ENCODE peak calls at places on chromosomes 12 and 14, in ten cellular contexts. V, K, G, Z, E, Y, S, P, F and W are unnamed samples.

GRCh38 chr12:43880547-43880946 is 44.7 kb downstream of the TMEM117 start:
- DNase-seq in K (no peak), G (no peak), P (no peak), Y (no peak), E (no peak), Z (no peak), S (no peak), F (no peak), V (no peak), W (no peak)

GRCh38 chr14:79781882-79782281 is 429.4 kb downstream of the DIO2 start:
- DNase-seq in S (no peak), Y (no peak), F (peak), V (peak), E (no peak), G (no peak), K (no peak), P (no peak), Z (no peak), W (peak)

GRCh38 chr14:101104485-101104884 is 201.0 kb upstream of the RTL1 start:
- DNase-seq in G (no peak), K (peak), E (peak), Y (peak), F (no peak), S (no peak), V (no peak), P (no peak), Z (no peak), W (no peak)

GRCh38 chr12:53631721-53632120 is 5.5 kb upstream of the ATF7 start:
- DNase-seq in Z (no peak), P (no peak), G (no peak), F (no peak), V (no peak), K (no peak), E (no peak), Y (no peak), S (no peak), W (no peak)

GRCh38 chr12:114447274-114447716 is 41.4 kb upstream of the TBX5 start:
- DNase-seq in F (no peak), K (no peak), V (no peak), Z (no peak), P (no peak), Y (no peak), G (no peak), S (no peak), E (no peak), W (no peak)

GRCh38 chr14:74647061-74647833 is 35.2 kb upstream of the LTBP2 start:
- DNase-seq in G (no peak), Y (no peak), Z (no peak), E (no peak), F (no peak), S (no peak), P (peak), V (no peak), K (no peak), W (no peak)

GRCh38 chr12:53484686-53485567 is 14.3 kb downstream of the MAP3K12 start:
- DNase-seq in V (no peak), Z (no peak), F (no peak), Y (no peak), K (no peak), G (no peak), E (no peak), S (peak), P (no peak), W (no peak)

GRCh38 chr14:29321646-29322045 is 555.1 kb downstream of the FOXG1 start:
- DNase-seq in P (no peak), Z (no peak), K (no peak), S (no peak), F (peak), G (no peak), Y (no peak), E (no peak), V (peak), W (peak)

GRCh38 chr12:90024261-90024660 is 315.6 kb upstream of the ATP2B1 start:
- DNase-seq in F (peak), P (no peak), V (no peak), K (no peak), E (no peak), Y (no peak), Z (no peak), G (no peak), S (no peak), W (peak)

GRCh38 chr14:105096206-105096875 is 31.1 kb upstream of the GPR132 start:
- DNase-seq in K (no peak), V (no peak), F (no peak), Z (no peak), P (peak), G (no peak), Y (no peak), E (no peak), S (peak), W (no peak)

GRCh38 chr14:23114669-23115491 is 4.2 kb downstream of the CEBPE start:
- DNase-seq in Y (peak), S (no peak), K (peak), E (peak), G (no peak), Z (no peak), V (peak), F (peak), P (peak), W (peak)

GRCh38 chr14:34623506-34623905 is 6.4 kb downstream of the SNX6 start:
- DNase-seq in Y (no peak), V (no peak), P (no peak), K (no peak), F (no peak), G (no peak), E (no peak), S (no peak), Z (no peak), W (no peak)

GRCh38 chr12:122505419-122506051 is 4.8 kb upstream of the ZCCHC8 start:
- DNase-seq in Z (no peak), S (no peak), F (no peak), K (no peak), Y (no peak), E (no peak), V (no peak), G (no peak), P (no peak), W (no peak)

GRCh38 chr14:52342849-52343606 is 28.9 kb downstream of the PTGER2 start:
- DNase-seq in P (no peak), K (no peak), S (no peak), E (no peak), F (peak), Z (no peak), G (no peak), Y (no peak), V (peak), W (no peak)

GRCh38 chr14:72301352-72301751 is 369.1 kb downstream of the RGS6 start:
- DNase-seq in P (no peak), G (no peak), Z (no peak), E (no peak), V (no peak), K (no peak), S (no peak), F (no peak), Y (no peak), W (no peak)

GRCh38 chr14:99230271-99231141 is 41.5 kb downstream of the BCL11B start:
- DNase-seq in K (no peak), V (no peak), G (peak), S (no peak), P (peak), Y (peak), Z (no peak), E (no peak), F (no peak), W (no peak)

GRCh38 chr12:44847888-44848770 is 28.0 kb downstream of the NELL2 start:
- DNase-seq in S (no peak), Z (peak), Y (no peak), G (no peak), F (no peak), P (no peak), K (no peak), V (no peak), E (no peak), W (no peak)

GRCh38 chr12:65699251-65699650 is 125.0 kb upstream of the HMGA2 start:
- DNase-seq in F (peak), Y (no peak), S (no peak), V (peak), Z (no peak), K (no peak), G (no peak), P (no peak), E (no peak), W (peak)

GRCh38 chr12:76876696-76877229 is 2.1 kb downstream of the CSRP2 start:
- DNase-seq in E (no peak), V (no peak), K (no peak), Z (no peak), P (no peak), F (no peak), S (no peak), G (no peak), Y (no peak), W (no peak)

GRCh38 chr12:49264466-49264872 is 413 bp upstream of the TUBA1C start:
- DNase-seq in V (no peak), E (no peak), Y (no peak), P (no peak), S (no peak), K (no peak), G (no peak), Z (no peak), F (no peak), W (no peak)

GRCh38 chr14:75418779-75419768 is 8.7 kb upstream of the JDP2 start:
- DNase-seq in F (no peak), G (peak), K (no peak), S (peak), Z (peak), E (no peak), Y (no peak), P (no peak), V (no peak), W (no peak)

GRCh38 chr12:88577537-88577936 is 2.7 kb downstream of the KITLG start:
- DNase-seq in G (no peak), Y (no peak), P (no peak), K (no peak), Z (no peak), S (no peak), V (peak), E (no peak), F (no peak), W (no peak)

GRCh38 chr14:51479584-51480305 is 172.0 kb upstream of the FRMD6 start:
- DNase-seq in Z (no peak), Y (no peak), S (no peak), P (no peak), E (no peak), K (no peak), F (peak), V (no peak), G (no peak), W (peak)

GRCh38 chr12:42382013-42382696 is 56.2 kb downstream of the PPHLN1 start:
- DNase-seq in Z (no peak), K (no peak), E (no peak), Y (no peak), F (peak), G (no peak), V (no peak), S (no peak), P (no peak), W (peak)

GRCh38 chr12:7444076-7444475 is at the start of gene CD163L1:
- DNase-seq in Z (no peak), G (no peak), V (no peak), S (no peak), P (no peak), K (no peak), F (no peak), E (no peak), Y (no peak), W (no peak)

GRCh38 chr14:89720741-89721315 is 233.7 kb downstream of the EFCAB11 start:
- DNase-seq in S (peak), F (no peak), V (no peak), E (peak), P (peak), Y (peak), Z (peak), G (no peak), K (peak), W (no peak)

GRCh38 chr12:232731-233614 is 19.0 kb upstream of the SLC6A12 start:
- DNase-seq in S (peak), P (peak), Z (no peak), F (no peak), K (no peak), Y (no peak), V (no peak), E (no peak), G (no peak), W (no peak)

GRCh38 chr12:31119531-31120211 is 46.0 kb downstream of the DDX11 start:
- DNase-seq in G (no peak), K (no peak), P (no peak), Y (no peak), V (no peak), Z (no peak), S (no peak), E (no peak), F (no peak), W (no peak)

GRCh38 chr14:100421756-100422470 is 98.8 kb downstream of the SLC25A47 start:
- DNase-seq in F (no peak), V (no peak), P (no peak), G (no peak), Y (no peak), K (no peak), E (no peak), S (no peak), Z (no peak), W (peak)

GRCh38 chr12:51898937-51899336 is 8.4 kb upstream of the ACVRL1 start:
- DNase-seq in E (no peak), S (peak), Z (no peak), V (peak), F (peak), K (no peak), Y (no peak), G (no peak), P (no peak), W (peak)

GRCh38 chr14:55579724-55580400 is at the start of gene KTN1:
- DNase-seq in E (peak), F (peak), Z (peak), V (peak), S (peak), K (peak), G (peak), P (peak), Y (peak), W (peak)

GRCh38 chr12:116338064-116338872 is 60.8 kb upstream of the MED13L start:
- DNase-seq in Y (no peak), E (no peak), G (no peak), F (no peak), K (no peak), V (no peak), Z (peak), P (no peak), S (no peak), W (no peak)

GRCh38 chr12:116337312-116337711 is 59.8 kb upstream of the MED13L start:
- DNase-seq in G (no peak), Y (no peak), Z (no peak), V (no peak), S (no peak), E (no peak), F (no peak), P (no peak), K (no peak), W (no peak)

GRCh38 chr12:116339062-116339461 is 61.6 kb upstream of the MED13L start:
- DNase-seq in G (no peak), Z (no peak), E (no peak), K (peak), S (peak), F (no peak), Y (no peak), P (no peak), V (no peak), W (no peak)

GRCh38 chr12:116333402-116333801 is 55.9 kb upstream of the MED13L start:
- DNase-seq in K (no peak), Z (no peak), Y (no peak), F (no peak), S (no peak), G (no peak), E (no peak), P (no peak), V (no peak), W (no peak)

GRCh38 chr12:116336542-116337065 is 59.1 kb upstream of the MED13L start:
- DNase-seq in V (peak), S (no peak), K (no peak), P (no peak), E (no peak), Z (peak), Y (no peak), G (no peak), F (peak), W (peak)
- TF ChIP-seq CTCF in V (no peak), S (no peak), K (no peak), P (no peak), E (no peak), Z (no peak), Y (no peak), G (no peak), F (no peak), W (no peak)

GRCh38 chr14:62988967-62989366 is 56.3 kb downstream of the KCNH5 start:
- DNase-seq in Z (no peak), F (peak), P (no peak), V (peak), K (no peak), G (no peak), Y (no peak), S (no peak), E (no peak), W (no peak)
- H3K4me3 ChIP-seq in Z (no peak), F (no peak), P (no peak), V (no peak), K (no peak), G (no peak), Y (no peak), S (no peak), E (no peak), W (no peak)

DNA sequence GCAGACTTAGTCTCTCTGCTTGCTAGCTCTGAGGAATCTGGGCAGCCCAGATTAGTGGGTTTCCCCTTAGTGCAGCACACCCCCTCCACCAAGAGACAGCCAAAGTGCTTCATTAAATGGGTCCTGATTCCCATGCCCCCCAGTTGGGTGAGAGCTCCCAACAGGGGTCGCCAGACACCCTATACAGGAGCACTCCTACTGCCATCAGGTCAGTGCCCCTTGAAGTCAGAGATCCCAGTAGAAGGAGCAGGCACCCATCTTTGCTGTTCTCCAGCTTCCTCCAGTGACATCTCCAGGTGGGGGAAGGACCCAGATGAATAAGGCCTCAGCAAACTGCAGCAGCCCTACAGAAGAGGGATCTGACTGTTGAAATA is 36.7 kb upstream of the C14orf132 start:
- DNase-seq in V (no peak), F (no peak), K (no peak), P (no peak), S (no peak), Z (no peak), G (no peak), Y (no peak), E (no peak), W (no peak)
- TF ChIP-seq CTCF in V (no peak), F (no peak), K (no peak), P (no peak), S (no peak), Z (no peak), G (no peak), Y (no peak), E (no peak), W (peak)

GRCh38 chr12:57631566-57632368 is 1.2 kb downstream of the B4GALNT1 start:
- DNase-seq in V (no peak), Z (no peak), Y (peak), S (no peak), G (peak), E (peak), K (no peak), F (no peak), P (peak), W (no peak)
- H3K4me3 ChIP-seq in V (peak), Z (peak), Y (peak), S (peak), G (peak), E (peak), K (no peak), F (peak), P (peak), W (peak)

DNA sequence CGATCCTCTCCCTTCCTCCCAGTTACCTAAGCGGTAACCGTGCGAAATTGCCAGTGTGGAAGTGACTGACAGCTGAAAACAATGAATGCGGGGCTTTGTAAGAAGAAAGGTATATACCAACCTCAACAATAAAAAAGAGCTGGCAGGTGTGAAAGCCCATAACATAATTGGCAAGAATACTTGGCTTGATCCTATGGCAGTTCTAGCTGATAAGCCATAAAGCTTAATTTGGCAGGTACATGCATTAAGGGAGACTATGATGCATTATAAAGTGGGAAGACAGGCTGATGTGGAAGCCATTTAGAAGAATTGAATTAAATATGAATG is 71.4 kb downstream of the CRACR2A start:
- DNase-seq in V (no peak), Z (no peak), S (no peak), F (no peak), G (no peak), K (no peak), E (no peak), Y (no peak), P (no peak), W (no peak)
- TF ChIP-seq CTCF in V (no peak), Z (no peak), S (no peak), F (no peak), G (no peak), K (no peak), E (no peak), Y (no peak), P (no peak), W (no peak)

DNA sequence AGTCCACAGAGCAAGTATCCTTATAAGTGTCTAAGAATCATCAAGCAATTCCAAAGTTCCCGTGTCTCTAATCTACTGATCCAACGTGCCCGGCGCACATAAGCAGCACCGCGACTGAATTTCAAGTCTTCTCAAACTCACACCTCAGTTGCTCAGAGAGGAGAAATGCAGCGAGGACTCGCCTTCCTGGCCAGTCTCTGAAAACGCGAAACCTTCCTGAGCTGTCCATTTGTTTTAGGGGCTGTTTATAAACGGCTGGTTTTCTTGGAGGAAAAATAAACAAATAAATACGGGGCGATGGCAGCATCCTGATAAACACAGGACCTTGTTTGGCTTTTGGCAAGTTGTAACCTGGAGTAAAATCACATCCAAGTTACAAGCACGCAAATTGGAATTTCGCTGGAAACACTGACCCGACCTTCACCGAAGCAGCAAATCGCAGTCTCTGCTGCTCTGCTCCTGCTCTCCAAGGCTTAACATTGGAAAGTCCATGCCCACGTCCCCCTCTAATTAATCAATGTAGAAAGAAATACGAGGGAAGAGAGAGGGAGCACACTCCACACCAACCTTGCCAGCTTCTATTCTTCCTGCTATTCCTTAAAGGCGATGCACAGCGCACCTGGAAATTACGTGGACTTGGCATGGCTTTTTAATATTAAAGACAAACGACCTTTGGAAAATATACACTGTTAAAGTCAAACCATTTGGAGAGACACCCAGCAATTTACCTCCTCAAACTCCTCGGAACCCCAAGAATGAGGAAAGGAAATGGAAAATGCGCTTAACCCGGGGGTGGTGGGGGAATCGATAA is 248.7 kb downstream of the APAF1 start:
- DNase-seq in F (no peak), Y (no peak), E (no peak), G (no peak), P (no peak), V (peak), K (no peak), Z (no peak), S (no peak), W (no peak)
- H3K4me3 ChIP-seq in F (no peak), Y (peak), E (peak), G (no peak), P (no peak), V (peak), K (no peak), Z (no peak), S (no peak), W (no peak)